ENCODE peak calls at places on chromosomes 4 and X, in nine cellular contexts. X is NCI-H1436 treated with DMSO at 0.1 percent for 48 hours; K is activated T-helper 9 cell treated with anti-CD3 and anti-CD28 coated beads, Interleukin-2, amount 50 U/mL, for 16 hours; A is endothelial cell; S is HT1080; G is iris pigment epithelial cell; Y is NCI-H460; I is GM04504; C is H7. H is an unnamed sample.

GRCh38 chr4:98642991-98643426 is 15.4 kb downstream of the TSPAN5 start:
- DNase-seq in C (no peak), A (no peak), S (peak), I (no peak), Y (no peak), K (no peak), X (no peak), G (peak), H (no peak)

GRCh38 chrX:24732705-24733104 is 39.0 kb downstream of the POLA1 start:
- DNase-seq in I (no peak), S (no peak), G (no peak), K (no peak), Y (no peak), A (no peak), X (no peak), C (no peak), H (no peak)

GRCh38 chrX:151987108-151987507 is 12.6 kb upstream of the GABRE start:
- DNase-seq in I (no peak), Y (no peak), S (no peak), A (no peak), K (no peak), G (peak), X (no peak), C (no peak), H (no peak)

GRCh38 chrX:133258481-133258880 is 40.3 kb upstream of the TFDP3 start:
- DNase-seq in I (peak), C (no peak), G (peak), K (no peak), Y (no peak), X (no peak), A (no peak), S (peak), H (peak)

GRCh38 chrX:115616943-115617563 is 56.1 kb downstream of the PLS3 start:
- DNase-seq in S (peak), A (no peak), G (peak), X (no peak), I (peak), K (no peak), Y (no peak), C (peak), H (peak)

GRCh38 chrX:16559206-16559619 is 90.7 kb upstream of the S100G start:
- DNase-seq in S (no peak), C (no peak), X (no peak), K (no peak), G (no peak), Y (no peak), A (no peak), I (peak), H (no peak)

GRCh38 chrX:41921492-41922124 is 1.7 kb downstream of the CASK start:
- DNase-seq in X (no peak), C (no peak), Y (peak), S (peak), K (no peak), A (no peak), G (peak), I (no peak), H (peak)

GRCh38 chr4:16029886-16030285 is 53.9 kb downstream of the PROM1 start:
- DNase-seq in C (no peak), I (no peak), K (no peak), S (no peak), Y (no peak), X (no peak), A (no peak), G (peak), H (no peak)

GRCh38 chrX:3175659-3176438 is 134.6 kb downstream of the ARSF start:
- DNase-seq in G (peak), S (peak), X (no peak), C (no peak), A (no peak), I (peak), K (no peak), Y (no peak), H (peak)

GRCh38 chrX:68694429-68695205 is 47.2 kb downstream of the STARD8 start:
- DNase-seq in I (no peak), A (no peak), C (no peak), G (no peak), Y (no peak), S (no peak), K (no peak), X (no peak), H (peak)

GRCh38 chrX:110301194-110301593 is 16.7 kb downstream of the AMMECR1 start:
- DNase-seq in I (no peak), K (no peak), G (no peak), C (no peak), X (no peak), S (no peak), Y (no peak), A (no peak), H (no peak)

GRCh38 chrX:17706676-17707075 is 30.6 kb upstream of the SCML1 start:
- DNase-seq in G (peak), K (no peak), C (no peak), Y (no peak), I (peak), S (peak), X (no peak), A (no peak), H (peak)

GRCh38 chr4:144582975-144583374 is 63.0 kb upstream of the HHIP start:
- DNase-seq in Y (peak), K (no peak), I (no peak), X (no peak), C (no peak), G (peak), S (peak), A (no peak), H (no peak)

H was measured in A172.